ENCODE peak calls at places on chromosomes 11 and 22, in eight cellular contexts. H, D, Z, R, Y, W, L and F are unnamed samples.

GRCh38 chr11:133347988-133348387 is 184.3 kb downstream of the OPCML start:
- DNase-seq in H (no peak), D (no peak), Z (no peak), R (no peak), Y (no peak), W (no peak), L (no peak), F (no peak)

GRCh38 chr11:60868682-60869450 is 1.5 kb downstream of the ZP1 start:
- DNase-seq in H (no peak), D (no peak), Z (no peak), R (no peak), Y (no peak), W (peak), L (no peak), F (no peak)

GRCh38 chr22:19621372-19622060 is 92.8 kb upstream of the SEPTIN5 start:
- DNase-seq in H (no peak), D (no peak), Z (no peak), R (no peak), Y (no peak), W (peak), L (no peak), F (no peak)

GRCh38 chr22:44807232-44807631 is 54.9 kb downstream of the ARHGAP8 start:
- DNase-seq in H (no peak), D (no peak), Z (no peak), R (no peak), Y (no peak), W (no peak), L (no peak), F (no peak)

GRCh38 chr11:113567867-113568266 is 92.7 kb upstream of the DRD2 start:
- DNase-seq in H (no peak), D (no peak), Z (no peak), R (no peak), Y (no peak), W (no peak), L (no peak), F (no peak)

GRCh38 chr11:36792870-36793541 is 195.0 kb upstream of the RAG2 start:
- DNase-seq in H (no peak), D (no peak), Z (no peak), R (no peak), Y (no peak), W (no peak), L (peak), F (no peak)

GRCh38 chr11:64344721-64345120 is 4.7 kb downstream of the CCDC88B start:
- DNase-seq in H (no peak), D (no peak), Z (no peak), R (no peak), Y (no peak), W (no peak), L (no peak), F (no peak)

GRCh38 chr11:12402027-12402426 is 24.7 kb downstream of the PARVA start:
- DNase-seq in H (no peak), D (no peak), Z (no peak), R (no peak), Y (no peak), W (no peak), L (no peak), F (no peak)

GRCh38 chr11:25602149-25602548 is 729.8 kb upstream of the ANO3 start:
- DNase-seq in H (no peak), D (no peak), Z (no peak), R (no peak), Y (no peak), W (no peak), L (no peak), F (no peak)

GRCh38 chr11:95088946-95089619 is 563 bp upstream of the ENDOD1 start:
- DNase-seq in H (no peak), D (no peak), Z (peak), R (no peak), Y (no peak), W (no peak), L (no peak), F (no peak)

GRCh38 chr11:85472953-85473352 is 154.2 kb downstream of the DLG2 start:
- DNase-seq in H (no peak), D (no peak), Z (no peak), R (no peak), Y (no peak), W (no peak), L (no peak), F (no peak)

GRCh38 chr22:38327805-38328204 is 10.6 kb upstream of the CSNK1E start:
- DNase-seq in H (peak), D (no peak), Z (no peak), R (peak), Y (peak), W (no peak), L (peak), F (no peak)

GRCh38 chr11:76166314-76166713 is 40.0 kb downstream of the WNT11 start:
- DNase-seq in H (no peak), D (no peak), Z (peak), R (no peak), Y (no peak), W (no peak), L (no peak), F (no peak)

GRCh38 chr11:103031834-103032233 is 60.1 kb downstream of the DCUN1D5 start:
- DNase-seq in H (no peak), D (no peak), Z (no peak), R (peak), Y (peak), W (no peak), L (peak), F (no peak)

GRCh38 chr22:31090217-31091085 is 9.3 kb downstream of the SMTN start:
- DNase-seq in H (no peak), D (no peak), Z (no peak), R (no peak), Y (no peak), W (no peak), L (no peak), F (no peak)

GRCh38 chr11:75474878-75475766 is 42.1 kb upstream of the KLHL35 start:
- DNase-seq in H (no peak), D (peak), Z (peak), R (peak), Y (no peak), W (peak), L (peak), F (peak)

GRCh38 chr11:63840356-63841060 is 1.6 kb downstream of the MARK2 start:
- DNase-seq in H (no peak), D (no peak), Z (peak), R (peak), Y (no peak), W (no peak), L (no peak), F (no peak)

GRCh38 chr22:24423519-24424000 is 3.8 kb upstream of the ADORA2A start:
- DNase-seq in H (peak), D (no peak), Z (peak), R (peak), Y (no peak), W (peak), L (no peak), F (peak)

GRCh38 chr11:57219021-57219627 is 17.9 kb downstream of the APLNR start:
- DNase-seq in H (no peak), D (peak), Z (no peak), R (no peak), Y (no peak), W (no peak), L (peak), F (no peak)

GRCh38 chr22:49204599-49205214 is 623.0 kb downstream of the BRD1 start:
- DNase-seq in H (no peak), D (peak), Z (no peak), R (no peak), Y (no peak), W (peak), L (no peak), F (peak)

GRCh38 chr11:81002374-81002773 is 1561.5 kb upstream of the TENM4 start:
- DNase-seq in H (no peak), D (no peak), Z (no peak), R (no peak), Y (no peak), W (no peak), L (no peak), F (no peak)
- TF ChIP-seq CTCF in H (no peak), D (no peak), Z (no peak), R (no peak), Y (no peak), W (no peak), L (no peak), F (no peak)

DNA sequence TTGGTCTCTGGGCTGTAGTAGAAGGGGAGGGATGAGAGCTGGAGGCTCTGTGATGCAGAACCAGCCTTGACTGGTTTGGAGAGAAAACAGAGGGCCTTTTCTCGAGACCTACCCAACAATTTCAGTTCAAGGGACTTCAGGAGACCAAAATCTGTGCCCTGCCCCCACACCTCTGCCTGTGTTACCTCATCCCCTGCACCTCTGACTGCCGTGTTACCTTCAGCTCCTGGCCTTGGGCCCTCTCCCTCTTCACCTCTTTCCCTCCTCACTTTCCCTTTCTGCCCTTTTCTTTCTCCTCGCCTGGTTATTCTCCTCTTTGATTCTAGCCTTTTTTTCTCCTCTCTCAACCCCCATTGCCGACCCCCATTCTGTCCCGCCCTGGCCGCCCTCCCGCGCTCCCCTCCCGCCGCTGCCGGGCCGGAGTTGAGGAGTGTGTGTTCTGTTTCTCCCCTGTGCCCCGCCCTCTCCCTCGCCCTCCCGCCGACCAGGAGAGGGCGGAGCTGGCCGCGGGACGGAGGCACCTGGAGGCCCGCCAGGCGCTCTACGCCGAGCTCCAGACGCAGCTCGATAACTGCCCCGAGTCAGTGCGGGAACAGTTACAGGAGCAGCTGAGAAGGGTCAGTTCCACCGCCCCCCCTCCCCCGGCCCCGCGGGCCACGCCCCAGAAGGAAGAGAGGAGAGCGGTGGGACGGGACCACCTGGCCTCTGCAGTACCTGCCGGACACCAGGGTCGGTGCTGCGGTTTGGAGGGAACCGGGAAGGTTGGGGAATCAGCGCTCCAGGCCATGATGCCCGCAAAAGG is 27.2 kb downstream of the PHLDB1 start:
- DNase-seq in H (peak), D (peak), Z (no peak), R (peak), Y (no peak), W (peak), L (peak), F (peak)
- TF ChIP-seq CTCF in H (no peak), D (peak), Z (no peak), R (no peak), Y (no peak), W (no peak), L (no peak), F (peak)

DNA sequence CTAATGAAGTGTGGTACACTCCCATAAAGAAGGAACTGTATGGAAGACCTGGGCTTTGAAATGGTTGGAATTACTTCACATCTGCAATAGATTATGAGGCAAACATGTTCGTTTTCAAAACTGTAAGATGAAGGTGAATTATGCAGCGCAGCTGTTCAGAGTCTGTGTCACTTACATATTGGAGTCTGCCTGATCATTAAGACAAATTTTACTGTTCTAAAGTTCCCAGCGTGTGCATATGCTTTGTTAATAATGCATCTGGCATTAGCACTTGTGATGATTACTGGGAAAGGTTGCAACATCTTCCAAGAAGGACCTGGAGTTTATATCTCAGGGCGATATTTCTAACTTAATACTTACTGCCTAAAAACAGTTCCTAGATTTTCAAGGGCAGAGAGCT is 255.2 kb upstream of the ZC3H12C start:
- DNase-seq in H (no peak), D (no peak), Z (no peak), R (no peak), Y (no peak), W (no peak), L (no peak), F (no peak)
- TF ChIP-seq CTCF in H (no peak), D (no peak), Z (no peak), R (no peak), Y (no peak), W (no peak), L (no peak), F (no peak)

DNA sequence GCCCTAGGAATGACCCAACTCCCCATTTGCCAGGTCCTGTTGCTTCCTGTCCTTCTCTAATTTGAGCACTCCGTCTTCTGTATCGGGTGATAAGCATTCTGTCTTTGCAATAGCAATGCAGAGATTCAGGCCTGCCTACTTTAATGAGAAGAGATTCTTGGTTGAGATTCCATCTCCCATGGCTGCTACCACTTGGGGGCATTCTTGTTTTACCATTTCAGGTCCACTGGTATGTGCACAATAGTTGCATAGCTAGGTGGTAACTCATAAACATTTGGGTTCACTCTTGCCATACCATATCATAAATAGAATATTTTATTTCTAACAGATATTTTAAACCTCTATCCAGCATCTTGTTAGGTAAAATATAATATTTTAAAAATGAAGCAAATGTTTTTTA is 34.4 kb upstream of the CALCB start:
- DNase-seq in H (peak), D (no peak), Z (peak), R (peak), Y (no peak), W (no peak), L (peak), F (no peak)
- TF ChIP-seq CTCF in H (no peak), D (no peak), Z (no peak), R (peak), Y (peak), W (no peak), L (peak), F (peak)

GRCh38 chr11:117945047-117945820 is 16.0 kb upstream of the TMPRSS13 start:
- DNase-seq in H (no peak), D (no peak), Z (no peak), R (no peak), Y (no peak), W (no peak), L (no peak), F (no peak)
- TF ChIP-seq CTCF in H (peak), D (no peak), Z (peak), R (no peak), Y (no peak), W (no peak), L (no peak), F (peak)

GRCh38 chr11:19116971-19117759 is at the start of gene ZDHHC13:
- DNase-seq in H (peak), D (peak), Z (peak), R (peak), Y (peak), W (peak), L (peak), F (peak)
- TF ChIP-seq CTCF in H (peak), D (no peak), Z (peak), R (peak), Y (peak), W (no peak), L (peak), F (peak)

GRCh38 chr11:71370020-71370747 is 78.0 kb downstream of the DHCR7 start:
- DNase-seq in H (no peak), D (no peak), Z (no peak), R (no peak), Y (no peak), W (no peak), L (no peak), F (no peak)

GRCh38 chr11:71370895-71371673 is 77.1 kb downstream of the DHCR7 start:
- DNase-seq in H (no peak), D (no peak), Z (no peak), R (no peak), Y (no peak), W (no peak), L (no peak), F (no peak)

GRCh38 chr11:71373791-71374454 is 74.3 kb downstream of the DHCR7 start:
- DNase-seq in H (no peak), D (no peak), Z (no peak), R (no peak), Y (no peak), W (no peak), L (no peak), F (no peak)

GRCh38 chr11:71371674-71372069 is 76.5 kb downstream of the DHCR7 start:
- DNase-seq in H (no peak), D (no peak), Z (no peak), R (no peak), Y (no peak), W (no peak), L (no peak), F (no peak)

DNA sequence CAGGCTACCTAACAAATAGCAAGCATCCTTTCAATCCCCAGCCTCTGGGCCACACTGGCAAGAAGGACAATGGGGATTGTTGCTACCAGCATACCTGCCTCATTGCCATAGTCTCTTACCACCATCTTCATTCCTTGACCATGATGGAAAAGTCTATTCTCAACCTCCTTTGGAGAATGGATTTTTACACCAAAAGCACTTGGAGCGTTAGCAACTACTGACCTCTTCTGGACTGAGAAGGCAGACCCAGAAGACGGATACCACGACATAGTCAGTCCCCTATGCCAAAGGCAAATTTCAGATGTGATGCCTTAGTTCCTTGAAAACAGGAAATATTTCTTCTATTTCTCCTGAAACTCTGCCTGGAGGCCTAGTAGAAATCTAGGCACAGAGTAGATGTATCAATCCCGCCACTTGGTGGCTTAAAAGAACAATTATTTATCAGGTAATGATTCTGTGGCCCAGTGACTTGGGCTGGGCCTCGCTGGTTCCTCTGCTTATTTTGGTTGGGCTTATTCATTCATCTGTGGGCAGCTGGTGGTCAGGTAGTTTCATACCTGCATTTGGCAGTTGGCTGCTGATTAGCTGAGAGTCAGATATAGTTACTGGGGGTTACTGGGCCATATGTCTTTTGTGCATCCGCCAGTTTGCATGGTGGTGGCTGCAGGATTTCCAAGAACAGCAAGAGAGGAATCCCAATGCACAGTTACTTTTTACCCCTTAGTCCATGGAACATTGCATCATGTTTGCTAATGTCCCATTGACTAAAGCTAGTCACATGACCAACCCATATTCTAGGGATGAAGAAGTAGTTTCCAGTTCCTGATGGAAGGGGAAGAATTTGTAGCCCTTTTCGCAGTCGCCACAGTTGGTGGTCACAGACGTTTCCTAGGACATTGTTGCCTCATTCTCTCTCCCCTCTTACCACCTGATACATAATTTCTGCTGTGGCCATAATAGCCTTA is 75.2 kb downstream of the DHCR7 start:
- DNase-seq in H (peak), D (no peak), Z (no peak), R (peak), Y (peak), W (no peak), L (peak), F (no peak)
- TF ChIP-seq CTCF in H (peak), D (no peak), Z (no peak), R (peak), Y (peak), W (no peak), L (peak), F (peak)

DNA sequence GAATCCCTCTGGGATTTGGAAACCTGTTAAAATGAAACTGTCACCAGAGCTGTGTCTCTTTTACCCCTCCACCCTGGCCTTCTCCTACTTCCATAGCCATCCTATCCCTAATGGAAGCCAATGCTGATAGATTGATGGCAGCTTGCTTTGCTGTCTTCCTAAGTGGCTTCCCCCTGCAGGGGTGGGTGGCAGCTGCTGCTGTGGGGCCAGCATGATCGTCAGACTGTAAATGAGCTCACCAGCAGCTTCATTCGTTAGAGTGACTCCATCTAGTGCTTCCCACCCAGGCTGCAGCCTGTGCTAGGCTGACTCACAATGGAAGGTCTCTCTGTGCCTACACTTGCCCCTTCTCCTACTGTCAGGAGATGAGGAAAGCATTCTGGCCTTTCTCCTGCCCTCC is 311.0 kb downstream of the BUD13 start:
- DNase-seq in H (no peak), D (no peak), Z (no peak), R (no peak), Y (no peak), W (no peak), L (no peak), F (no peak)
- TF ChIP-seq CTCF in H (no peak), D (no peak), Z (no peak), R (no peak), Y (no peak), W (no peak), L (no peak), F (no peak)

DNA sequence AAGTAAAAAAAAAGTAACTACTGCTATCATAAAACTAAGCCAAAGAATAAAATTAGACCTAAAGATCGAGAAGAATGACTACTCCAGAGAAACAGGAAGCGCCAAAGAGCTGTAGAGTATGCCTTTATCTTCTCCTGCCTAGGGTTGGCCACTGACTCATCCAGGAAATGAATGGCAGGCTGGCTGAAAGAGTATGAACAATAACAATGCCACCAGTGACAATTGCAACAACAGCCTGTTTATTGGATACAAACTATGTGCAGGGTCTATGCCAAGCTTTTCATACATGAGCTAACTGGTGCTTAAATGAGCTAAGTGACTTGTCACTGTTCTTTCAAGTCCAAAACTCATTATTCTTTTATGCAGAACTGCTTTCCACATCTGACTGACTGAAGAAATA is 1153.2 kb upstream of the TENM4 start:
- DNase-seq in H (peak), D (no peak), Z (no peak), R (peak), Y (no peak), W (no peak), L (peak), F (no peak)
- TF ChIP-seq CTCF in H (no peak), D (no peak), Z (no peak), R (no peak), Y (no peak), W (no peak), L (no peak), F (no peak)